ENCODE peak calls at places on chromosome 22, in nine cellular contexts. O is heart left ventricle, V is GM12878, B is body of pancreas, F is sigmoid colon, C is tibial nerve, P is Peyer's patch, U is IMR-90, L is uterus. Y is an unnamed sample.

GRCh38 chr22:44461614-44462013 is 36.4 kb downstream of the RTL6 start:
- DNase-seq in C (no peak), B (no peak), L (no peak), F (no peak), O (no peak), P (no peak), U (no peak), V (no peak), Y (no peak)

GRCh38 chr22:22917377-22917776 is 29.8 kb downstream of the IGLL5 start:
- DNase-seq in U (no peak), F (no peak), B (no peak), L (no peak), P (no peak), O (no peak), C (no peak), V (no peak), Y (no peak)

GRCh38 chr22:30279389-30279788 is 9.9 kb downstream of the CASTOR1 start:
- DNase-seq in B (peak), F (no peak), P (no peak), C (no peak), V (no peak), O (peak), L (no peak), U (no peak), Y (no peak)

GRCh38 chr22:42228480-42228879 is 42.0 kb downstream of the TCF20 start:
- DNase-seq in O (no peak), F (no peak), V (no peak), U (no peak), B (peak), C (no peak), L (no peak), P (no peak), Y (no peak)

GRCh38 chr22:28856095-28856455 is 27.3 kb upstream of the ZNRF3 start:
- DNase-seq in P (no peak), L (no peak), F (no peak), U (no peak), V (no peak), O (no peak), C (no peak), B (no peak), Y (no peak)

GRCh38 chr22:35400335-35400680 is 368 bp downstream of the MCM5 start:
- DNase-seq in V (no peak), O (no peak), C (no peak), U (no peak), L (no peak), B (no peak), P (no peak), F (no peak), Y (no peak)

GRCh38 chr22:41998361-41999261 is at the start of gene WBP2NL:
- DNase-seq in F (peak), C (peak), U (peak), P (peak), L (peak), B (peak), V (peak), O (peak), Y (peak)

GRCh38 chr22:19149047-19149883 is 827 bp downstream of the GSC2 start:
- DNase-seq in F (no peak), V (no peak), O (no peak), L (no peak), P (no peak), C (no peak), B (no peak), U (no peak), Y (no peak)

GRCh38 chr22:23369054-23369685 is 188.9 kb downstream of the BCR start:
- DNase-seq in U (no peak), V (no peak), B (no peak), O (no peak), P (no peak), C (no peak), F (no peak), L (no peak), Y (peak)

GRCh38 chr22:22940961-22941605 is 53.5 kb downstream of the IGLL5 start:
- DNase-seq in U (no peak), L (peak), V (no peak), F (peak), B (no peak), C (no peak), P (peak), O (peak), Y (no peak)

GRCh38 chr22:44837481-44837880 is 85.1 kb downstream of the ARHGAP8 start:
- DNase-seq in B (no peak), P (no peak), V (no peak), L (no peak), U (no peak), F (no peak), O (no peak), C (no peak), Y (no peak)

GRCh38 chr22:49215840-49216239 is 611.8 kb downstream of the BRD1 start:
- DNase-seq in C (no peak), P (peak), L (no peak), U (no peak), V (no peak), F (peak), B (no peak), O (peak), Y (no peak)

GRCh38 chr22:44363980-44364749 is 51.4 kb upstream of the SHISAL1 start:
- DNase-seq in F (peak), U (no peak), L (peak), C (no peak), O (peak), P (peak), V (no peak), B (no peak), Y (no peak)

GRCh38 chr22:40463017-40463631 is 92.7 kb downstream of the SGSM3 start:
- DNase-seq in U (no peak), P (no peak), O (no peak), L (no peak), F (no peak), V (peak), C (no peak), B (peak), Y (no peak)
- TF ChIP-seq CTCF in U (no peak), P (no peak), O (no peak), L (no peak), F (no peak), V (no peak), C (no peak), B (no peak), Y (no peak)

GRCh38 chr22:46851311-46851710 is 88.9 kb downstream of the TBC1D22A start:
- DNase-seq in F (no peak), P (no peak), O (no peak), C (no peak), L (no peak), V (no peak), B (no peak), U (no peak), Y (peak)

GRCh38 chr22:46849951-46850350 is 87.5 kb downstream of the TBC1D22A start:
- DNase-seq in F (no peak), C (no peak), B (no peak), U (no peak), V (no peak), O (no peak), L (no peak), P (no peak), Y (peak)

GRCh38 chr22:46846832-46847355 is 84.4 kb downstream of the TBC1D22A start:
- DNase-seq in F (no peak), P (no peak), V (no peak), C (no peak), U (no peak), B (no peak), O (no peak), L (no peak), Y (peak)

GRCh38 chr22:46848227-46848626 is 85.8 kb downstream of the TBC1D22A start:
- DNase-seq in U (peak), C (no peak), P (no peak), L (no peak), F (no peak), V (no peak), B (no peak), O (no peak), Y (peak)

DNA sequence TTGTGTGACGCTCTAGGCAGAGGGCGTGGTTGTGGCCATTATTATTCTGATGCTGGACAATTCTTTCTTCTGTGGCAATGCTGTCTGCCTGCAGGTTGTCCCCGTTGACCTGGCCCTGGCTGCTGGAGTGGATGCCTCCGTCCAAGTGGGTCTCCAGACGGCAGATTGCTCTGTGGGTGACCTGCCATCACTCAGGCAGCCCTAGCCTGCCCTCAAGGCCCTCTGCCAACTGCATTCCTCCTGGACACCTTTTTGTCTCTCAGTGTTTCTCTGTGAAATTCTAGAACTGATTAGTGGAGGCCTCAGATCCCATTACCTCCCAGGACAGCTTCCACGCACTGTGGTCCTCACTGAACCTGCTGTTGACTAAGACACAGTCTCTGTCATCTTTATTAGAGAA is 86.7 kb downstream of the TBC1D22A start:
- DNase-seq in O (no peak), C (no peak), F (no peak), U (no peak), V (no peak), B (no peak), L (no peak), P (no peak), Y (peak)
- TF ChIP-seq POLR2A in O (no peak), C (no peak), F (no peak), U (no peak), V (no peak), B (no peak), L (no peak), P (no peak), Y (no peak)

GRCh38 chr22:31943976-31944699 is at the start of gene YWHAH:
- DNase-seq in P (peak), B (peak), V (peak), C (peak), O (peak), U (peak), L (peak), F (peak), Y (peak)
- TF ChIP-seq CTCF in P (no peak), B (no peak), V (no peak), C (no peak), O (no peak), U (peak), L (no peak), F (no peak), Y (no peak)

DNA sequence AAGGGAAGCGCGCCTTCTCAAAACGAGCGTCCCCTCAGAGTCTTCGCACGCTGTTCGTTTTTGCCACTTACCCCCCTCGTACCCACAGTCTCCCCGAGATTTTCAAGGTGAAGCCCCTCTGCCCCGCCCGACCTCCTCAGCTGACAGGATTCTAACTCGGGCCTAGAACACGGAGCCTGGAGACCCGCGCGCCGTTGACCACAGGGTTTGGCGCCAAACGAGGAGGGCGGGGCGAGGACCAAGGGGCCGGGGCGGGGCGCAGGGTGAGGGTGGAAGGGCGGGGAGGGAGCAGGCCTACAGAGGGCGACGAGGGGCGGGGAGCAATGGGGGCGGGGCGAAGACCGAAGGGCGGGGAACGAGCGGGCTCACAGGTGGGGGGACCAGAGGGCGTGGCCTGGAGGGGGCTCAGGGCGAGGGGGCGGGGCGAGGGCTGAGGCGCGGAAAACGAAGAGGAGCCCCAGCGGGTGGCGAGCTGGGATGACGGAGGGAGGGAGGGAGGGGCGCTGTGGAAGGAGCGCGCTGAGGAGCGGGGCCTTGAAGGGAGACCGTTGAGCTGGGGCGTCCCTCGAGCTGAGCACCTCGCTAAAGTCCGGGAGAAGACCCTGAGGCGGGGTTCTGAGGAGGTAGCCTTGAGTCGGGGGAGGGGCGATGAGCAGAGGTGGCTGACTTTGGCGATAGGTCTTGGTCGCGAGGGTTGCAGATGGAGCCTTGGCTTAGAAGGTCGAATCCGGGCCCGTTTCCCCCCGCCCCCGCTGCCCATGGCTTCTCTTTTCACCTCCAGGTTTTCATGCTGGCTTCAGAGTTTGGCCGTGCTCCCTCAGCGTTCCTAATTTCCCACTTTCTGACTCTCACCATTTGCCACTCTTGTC is at the start of gene DMC1:
- DNase-seq in O (peak), V (peak), U (peak), L (peak), F (peak), C (peak), B (peak), P (peak), Y (peak)
- TF ChIP-seq POLR2A in O (no peak), V (peak), U (no peak), L (peak), F (peak), C (peak), B (no peak), P (no peak), Y (no peak)

GRCh38 chr22:46103664-46104063 is 46.7 kb upstream of the PPARA start:
- DNase-seq in P (no peak), V (no peak), F (no peak), O (no peak), C (no peak), B (no peak), L (no peak), U (no peak), Y (no peak)

GRCh38 chr22:46105494-46106278 is 44.6 kb upstream of the PPARA start:
- DNase-seq in B (peak), V (no peak), F (peak), O (no peak), L (no peak), C (peak), U (peak), P (peak), Y (no peak)

GRCh38 chr22:46106279-46107022 is 43.9 kb upstream of the PPARA start:
- DNase-seq in P (no peak), O (no peak), C (no peak), U (no peak), B (no peak), L (no peak), V (no peak), F (no peak), Y (no peak)

GRCh38 chr22:46104170-46104880 is 46.0 kb upstream of the PPARA start:
- DNase-seq in F (no peak), C (no peak), V (no peak), O (no peak), B (peak), L (no peak), P (no peak), U (no peak), Y (no peak)

DNA sequence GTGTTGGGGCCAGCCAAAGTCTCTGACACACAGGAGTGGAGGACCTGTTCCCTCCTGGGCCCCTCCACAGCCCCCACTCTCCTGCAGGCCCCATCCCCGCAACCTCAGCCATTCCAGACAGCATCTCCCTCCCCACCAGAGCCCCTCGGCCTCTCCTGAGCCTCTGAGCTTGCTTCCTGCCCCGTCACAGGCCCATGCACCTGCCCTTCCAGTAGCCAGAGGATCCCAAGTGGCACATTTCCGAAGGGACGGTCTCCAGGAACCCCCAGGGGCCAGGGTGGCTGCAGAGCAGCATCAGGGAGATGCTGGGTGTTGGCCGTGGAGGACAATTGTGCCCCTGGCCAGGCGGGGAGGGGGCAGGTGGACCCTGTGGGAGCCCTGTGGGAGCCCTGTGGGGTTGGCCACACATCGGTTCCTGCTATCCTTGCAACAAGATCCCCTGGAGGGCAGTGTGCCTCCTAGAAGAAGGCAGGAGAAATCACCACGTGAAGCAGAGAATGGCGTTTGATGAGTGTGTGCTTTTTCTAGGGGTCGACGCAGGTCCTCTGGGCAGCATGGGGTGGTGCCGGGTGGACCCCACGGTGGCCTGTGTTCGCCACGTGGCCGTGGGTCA is 45.3 kb upstream of the PPARA start:
- DNase-seq in L (no peak), B (no peak), V (no peak), P (no peak), U (no peak), F (no peak), O (no peak), C (no peak), Y (no peak)
- TF ChIP-seq CTCF in L (no peak), B (no peak), V (no peak), P (no peak), U (no peak), F (no peak), O (no peak), C (no peak), Y (no peak)

DNA sequence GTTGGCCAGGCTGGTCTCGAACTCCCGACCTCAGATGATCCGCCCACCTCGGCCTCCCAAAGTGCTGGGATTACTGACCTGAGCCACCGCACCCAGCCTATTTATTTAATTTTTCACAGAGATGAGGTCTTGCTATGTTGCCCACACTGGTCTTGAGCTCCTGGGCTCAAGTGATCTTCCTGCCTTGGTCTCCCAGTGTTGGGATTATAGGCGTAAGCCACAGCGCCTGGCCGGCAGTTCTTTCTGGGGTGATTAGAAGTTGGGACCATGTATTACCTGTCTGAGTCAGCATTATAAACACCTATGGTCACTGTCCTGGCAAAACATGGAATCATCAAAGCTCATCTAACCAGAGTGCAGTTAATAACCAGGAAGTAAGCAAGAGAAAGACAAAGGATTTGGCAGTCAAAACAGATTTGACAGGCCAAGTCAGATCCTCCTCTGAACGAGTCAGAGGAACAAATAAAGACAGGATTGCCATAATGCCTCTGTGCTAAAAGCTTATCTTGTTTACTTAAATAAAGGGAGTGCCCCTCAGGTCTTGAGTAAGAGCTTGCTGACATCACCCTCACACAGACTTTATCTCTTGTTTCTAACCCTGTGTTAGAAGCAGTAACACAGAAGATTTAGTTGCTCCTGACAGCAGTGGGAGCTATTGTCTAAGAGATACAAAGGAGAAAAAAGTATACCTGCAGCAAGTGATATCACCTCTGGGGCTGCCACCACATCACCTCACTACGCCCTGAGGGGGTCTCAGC is 3.7 kb downstream of the SERPIND1 start:
- DNase-seq in F (no peak), B (peak), P (no peak), U (peak), V (no peak), L (peak), O (no peak), C (no peak), Y (no peak)
- TF ChIP-seq POLR2A in F (no peak), B (no peak), P (no peak), U (no peak), V (no peak), L (no peak), O (no peak), C (no peak), Y (no peak)

DNA sequence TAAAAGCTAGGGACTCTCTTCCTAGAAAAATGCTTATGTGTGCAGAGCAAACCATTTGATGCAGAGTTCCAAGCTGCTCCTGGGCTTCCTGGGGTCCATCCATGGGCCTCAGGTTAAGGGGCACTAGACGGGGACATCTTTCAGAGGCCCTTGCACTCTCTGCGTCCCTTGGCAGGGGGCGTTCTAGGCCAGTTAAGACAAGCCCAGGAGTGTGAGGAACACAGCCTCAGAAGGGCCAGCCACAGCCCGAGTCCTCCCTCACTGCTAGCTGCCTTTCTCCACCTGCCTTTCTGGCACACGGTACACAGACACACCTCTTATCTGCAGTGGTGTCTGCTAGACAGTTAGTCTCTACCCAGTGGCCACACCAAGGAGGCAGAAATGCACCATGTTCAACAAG is 18.0 kb upstream of the BID start:
- DNase-seq in L (no peak), O (no peak), F (no peak), V (no peak), B (no peak), C (no peak), P (no peak), U (no peak), Y (no peak)
- TF ChIP-seq CTCF in L (no peak), O (no peak), F (no peak), V (peak), B (no peak), C (no peak), P (no peak), U (no peak), Y (no peak)

DNA sequence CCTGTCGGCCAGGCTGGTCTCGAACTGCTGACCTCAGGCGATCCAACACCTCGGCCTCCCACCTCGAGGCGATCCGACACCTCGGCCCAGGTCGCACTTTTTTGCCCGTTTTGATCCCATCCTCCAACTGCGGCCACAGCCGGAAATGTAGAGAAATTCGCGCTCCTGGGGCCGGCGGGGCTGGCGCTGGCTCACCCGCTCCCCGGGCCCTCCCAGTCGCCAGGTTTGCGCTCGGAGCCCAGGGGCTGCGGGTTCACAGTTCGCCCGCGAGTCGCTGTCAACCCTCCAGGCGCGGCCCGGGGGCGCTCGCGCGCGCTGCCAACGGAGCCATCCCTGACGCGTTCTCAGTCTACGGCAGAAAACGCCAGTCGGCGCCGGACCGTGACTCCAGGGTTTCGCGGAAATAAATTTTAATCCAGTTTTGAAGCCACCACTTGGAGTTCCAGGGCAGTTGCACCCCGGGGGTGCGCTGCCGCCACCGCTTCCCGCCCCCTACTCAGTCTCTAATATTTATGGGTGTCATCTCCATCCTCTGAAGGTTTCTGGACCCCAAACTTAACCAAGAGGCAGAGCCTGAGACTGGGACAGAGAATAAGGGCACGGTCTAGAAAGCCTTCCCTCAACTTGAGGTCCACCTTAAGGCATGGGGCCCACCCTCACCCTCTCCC is 1.5 kb upstream of the KLHDC7B start:
- DNase-seq in F (peak), C (peak), B (peak), O (peak), P (peak), L (no peak), U (peak), V (no peak), Y (peak)
- TF ChIP-seq POLR2A in F (no peak), C (no peak), B (no peak), O (no peak), P (no peak), L (no peak), U (no peak), V (peak), Y (no peak)

GRCh38 chr22:17143101-17143500 is 16.0 kb downstream of the HDHD5 start:
- DNase-seq in F (peak), O (no peak), U (no peak), B (no peak), P (peak), L (no peak), V (no peak), C (no peak), Y (peak)
- TF ChIP-seq CTCF in F (no peak), O (no peak), U (no peak), B (no peak), P (no peak), L (no peak), V (no peak), C (no peak), Y (no peak)

Y was measured in lower leg skin.